ENCODE peak calls at places on chromosomes 3 and 15, in four cellular contexts. J is choroid plexus epithelial cell, G is left lung, K is EL. U is an unnamed sample.
A peak's percentile ranks its signal among the peaks of the same experiment; 100 is the strongest.

GRCh38 chr3:161163297-161163696 is 57.8 kb upstream of the NMD3 start:
- DNase-seq in J (peak; percentile 98), K (peak; percentile 95), G (no peak), U (no peak)

GRCh38 chr15:29968099-29968892 is 114.5 kb upstream of the GOLGA8J start:
- DNase-seq in K (peak; percentile 23), G (peak; percentile 80), J (no peak), U (no peak)

GRCh38 chr3:119731545-119732343 is 28.9 kb downstream of the CFAP91 start:
- DNase-seq in K (peak; percentile 47), G (no peak), J (peak; percentile 14), U (no peak)

GRCh38 chr3:188534633-188535032 is 380.7 kb downstream of the LPP start:
- DNase-seq in G (no peak), J (peak; percentile 48), K (peak; percentile 65), U (no peak)

GRCh38 chr3:4695846-4696245 is 202.7 kb downstream of the ITPR1 start:
- DNase-seq in J (no peak), K (no peak), G (no peak), U (no peak)

GRCh38 chr3:46299608-46300460 is 54.1 kb upstream of the CCR2 start:
- DNase-seq in K (no peak), G (no peak), J (no peak), U (no peak)

GRCh38 chr3:160935413-160936095 is 169.6 kb downstream of the B3GALNT1 start:
- DNase-seq in G (no peak), J (peak; percentile 17), K (no peak), U (no peak)

GRCh38 chr3:134869153-134869726 is 74.2 kb downstream of the EPHB1 start:
- DNase-seq in G (no peak), K (no peak), J (no peak), U (no peak)

GRCh38 chr3:137771401-137772230 is 7.5 kb downstream of the SOX14 start:
- DNase-seq in G (no peak), K (no peak), J (no peak), U (no peak)

GRCh38 chr3:15346516-15346915 is 14.1 kb upstream of the SH3BP5 start:
- DNase-seq in J (no peak), K (no peak), G (no peak), U (no peak)

GRCh38 chr15:35062164-35063099 is 22.7 kb downstream of the NANOGP8 start:
- DNase-seq in J (no peak), K (no peak), G (no peak), U (no peak)

GRCh38 chr3:136251511-136251910 is 1.4 kb downstream of the PCCB start:
- DNase-seq in G (no peak), J (no peak), K (peak; percentile 23), U (no peak)

GRCh38 chr3:169771651-169772529 is 1.3 kb upstream of the MYNN start:
- DNase-seq in G (peak; percentile 25), J (peak; percentile 85), K (peak; percentile 80), U (peak; percentile 38)

GRCh38 chr15:40942337-40942854 is 10.9 kb upstream of the CHAC1 start:
- DNase-seq in G (no peak), K (no peak), J (no peak), U (no peak)

GRCh38 chr3:65356331-65357286 is 668.8 kb upstream of the ADAMTS9 start:
- DNase-seq in K (peak; percentile 14), J (peak; percentile 32), G (peak; percentile 72), U (peak; percentile 51)

U was measured in pancreas.